ENCODE peak calls at places on chromosomes 6 and 20, in five cellular contexts. Z is OCI-LY7, S is neural crest cell, O is glutamatergic neuron, B is heart right ventricle. T is an unnamed sample.
A peak's percentile ranks its signal among the peaks of the same experiment; 100 is the strongest.

GRCh38 chr6:85006362-85006761 is 242.0 kb upstream of the TBX18 start:
- DNase-seq in S (no peak), O (no peak), B (no peak), Z (no peak), T (no peak)

GRCh38 chr20:48695255-48695654 is 132.5 kb downstream of the PREX1 start:
- DNase-seq in S (no peak), Z (no peak), B (no peak), O (no peak), T (no peak)

GRCh38 chr6:98927534-98927933 is 20.2 kb downstream of the FBXL4 start:
- DNase-seq in O (no peak), S (no peak), Z (no peak), B (peak; percentile 11), T (no peak)

GRCh38 chr20:58092871-58093270 is 135.6 kb downstream of the ANKRD60 start:
- DNase-seq in B (no peak), Z (no peak), S (no peak), O (no peak), T (no peak)

GRCh38 chr20:45470939-45471338 is 1.4 kb downstream of the WFDC2 start:
- DNase-seq in S (no peak), O (no peak), B (no peak), Z (no peak), T (no peak)

GRCh38 chr6:83708970-83709747 is at the start of gene SNAP91:
- DNase-seq in Z (no peak), B (no peak), S (peak; percentile 64), O (peak; percentile 94), T (peak; percentile 53)

GRCh38 chr6:6986373-6986772 is 121.4 kb upstream of the RREB1 start:
- DNase-seq in S (no peak), O (no peak), B (no peak), Z (no peak), T (no peak)

GRCh38 chr20:16312998-16313397 is 260.2 kb downstream of the KIF16B start:
- DNase-seq in Z (no peak), O (no peak), S (no peak), B (no peak), T (no peak)

GRCh38 chr20:61520761-61521460 is 268.9 kb downstream of the CDH4 start:
- DNase-seq in B (no peak), S (no peak), O (peak; percentile 45), Z (no peak), T (no peak)

GRCh38 chr6:130765181-130765727 is 62.0 kb upstream of the SMLR1 start:
- DNase-seq in O (no peak), S (no peak), Z (no peak), B (no peak), T (no peak)

GRCh38 chr6:55874309-55874708 is 1.1 kb downstream of the BMP5 start:
- DNase-seq in O (no peak), B (no peak), Z (no peak), S (no peak), T (no peak)

GRCh38 chr20:34037767-34038166 is 44.1 kb downstream of the RALY start:
- DNase-seq in O (no peak), S (no peak), Z (no peak), B (peak; percentile 20), T (no peak)

GRCh38 chr20:1242530-1242929 is 16.7 kb downstream of the RAD21L1 start:
- DNase-seq in Z (no peak), B (no peak), S (no peak), O (no peak), T (no peak)

GRCh38 chr6:15326072-15326614 is 80.3 kb downstream of the JARID2 start:
- DNase-seq in O (no peak), B (no peak), S (no peak), Z (peak; percentile 35), T (no peak)

GRCh38 chr6:2103644-2104523 is 141.5 kb downstream of the GMDS start:
- DNase-seq in O (no peak), Z (peak; percentile 38), S (no peak), B (no peak), T (no peak)

GRCh38 chr6:43856005-43856765 is 86.2 kb downstream of the VEGFA start:
- DNase-seq in S (no peak), Z (no peak), O (no peak), B (no peak), T (peak; percentile 43)
- TF ChIP-seq CTCF in S (peak; percentile 60), Z (no peak), O (peak; percentile 40), B (peak; percentile 38), T (peak; percentile 71)

GRCh38 chr6:16819752-16820151 is 58.5 kb upstream of the ATXN1 start:
- DNase-seq in Z (no peak), B (no peak), O (no peak), S (no peak), T (no peak)
- TF ChIP-seq CTCF in Z (peak; percentile 30), B (peak; percentile 30), O (no peak), S (peak; percentile 30), T (peak; percentile 15)

GRCh38 chr6:22205266-22205665 is 91.6 kb downstream of the PRL start:
- DNase-seq in O (no peak), S (no peak), B (no peak), Z (no peak), T (no peak)

DNA sequence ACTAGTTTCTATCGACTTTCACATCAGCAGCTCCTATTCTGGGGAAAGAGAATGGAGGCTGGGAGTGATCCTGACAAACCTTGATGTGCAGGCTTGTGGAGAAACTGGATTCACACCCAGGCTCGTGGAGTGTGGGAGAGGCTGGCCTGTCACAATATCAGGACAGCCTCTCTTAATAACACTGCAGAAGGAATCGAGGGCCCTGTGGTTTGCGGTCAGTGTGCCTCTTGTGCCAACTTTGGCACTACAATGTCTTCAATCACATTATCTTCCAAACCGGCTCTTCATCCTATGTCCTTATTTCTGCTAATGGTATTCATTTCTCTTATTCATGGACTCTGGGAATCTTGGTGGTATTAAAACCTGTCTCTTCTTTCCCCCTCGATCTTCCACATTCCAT is 92.7 kb downstream of the PRL start:
- DNase-seq in B (no peak), Z (no peak), O (no peak), S (no peak), T (no peak)
- TF ChIP-seq CTCF in B (no peak), Z (no peak), O (no peak), S (no peak), T (no peak)

DNA sequence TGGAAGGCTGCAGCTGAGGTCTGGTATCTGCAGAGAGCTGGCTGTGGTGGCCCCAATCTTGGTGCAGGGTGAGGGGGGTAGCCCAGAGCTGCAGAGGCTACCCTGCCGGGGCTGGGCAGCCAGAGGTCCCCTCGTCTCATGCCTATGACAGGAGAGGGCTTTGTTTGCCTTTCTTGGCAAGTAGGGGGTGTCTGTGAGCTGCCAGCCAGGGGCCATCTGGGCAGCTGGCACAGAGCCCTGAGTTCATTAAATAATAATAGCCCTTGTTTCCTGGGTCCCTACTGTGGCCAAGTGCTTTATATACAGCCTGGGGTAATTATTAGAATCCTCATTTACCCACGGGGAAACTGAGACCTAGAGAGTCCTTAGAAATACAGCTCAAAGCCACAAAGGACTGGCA is 66.6 kb downstream of the EZR start:
- DNase-seq in O (no peak), S (no peak), B (peak; percentile 60), Z (peak; percentile 58), T (no peak)
- TF ChIP-seq CTCF in O (no peak), S (no peak), B (peak; percentile 28), Z (peak; percentile 68), T (no peak)

DNA sequence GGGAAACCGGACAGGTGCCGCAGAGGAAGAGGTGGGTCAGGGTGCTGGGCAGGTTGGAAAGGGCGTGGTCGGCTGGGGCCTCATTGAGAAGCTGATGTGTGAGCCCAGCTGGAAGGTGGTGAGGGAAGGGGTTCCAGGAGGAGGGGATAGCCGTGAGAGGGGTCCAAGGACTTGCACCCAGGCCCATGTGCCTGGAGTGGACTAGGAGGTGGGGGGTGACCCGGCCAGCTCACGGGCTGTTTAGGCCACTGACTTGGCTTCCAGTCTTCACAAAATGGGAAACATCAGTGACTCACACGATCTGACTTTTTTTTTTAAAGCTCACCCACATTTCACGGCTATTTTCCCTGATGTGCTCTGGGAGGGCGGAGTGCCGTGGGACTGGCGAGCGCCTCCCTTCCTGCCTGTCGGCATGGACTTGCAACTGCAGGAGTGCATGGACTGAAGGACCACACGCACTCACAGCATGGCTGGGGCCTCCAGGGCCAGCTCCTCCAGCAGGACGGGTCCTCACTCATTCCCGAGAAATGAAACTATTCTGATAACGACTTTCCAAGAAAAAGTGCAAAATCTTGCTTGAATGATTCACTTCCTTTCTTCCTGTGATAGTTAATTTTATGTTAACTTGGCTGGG is 13.5 kb upstream of the PDE10A start:
- DNase-seq in S (no peak), Z (no peak), B (peak; percentile 48), O (no peak), T (no peak)
- TF ChIP-seq CTCF in S (no peak), Z (no peak), B (peak; percentile 41), O (no peak), T (no peak)

GRCh38 chr6:17061097-17061496 is 40.8 kb upstream of the STMND1 start:
- DNase-seq in Z (no peak), S (no peak), B (no peak), O (no peak), T (no peak)
- TF ChIP-seq CTCF in Z (no peak), S (no peak), B (no peak), O (no peak), T (no peak)

GRCh38 chr20:44070139-44070900 is 116.7 kb downstream of the JPH2 start:
- DNase-seq in O (no peak), B (no peak), Z (no peak), S (no peak), T (peak; percentile 8)
- TF ChIP-seq CTCF in O (no peak), B (no peak), Z (no peak), S (no peak), T (no peak)

GRCh38 chr20:25220021-25220730 is 24.7 kb downstream of the ENTPD6 start:
- DNase-seq in S (no peak), B (no peak), Z (peak; percentile 45), O (no peak), T (no peak)
- TF ChIP-seq CTCF in S (peak; percentile 49), B (peak; percentile 24), Z (peak; percentile 72), O (peak; percentile 48), T (peak; percentile 51)

GRCh38 chr20:52540489-52540888 is 348.9 kb upstream of the ZFP64 start:
- DNase-seq in O (no peak), B (no peak), S (no peak), Z (no peak), T (no peak)

GRCh38 chr20:52536841-52537400 is 345.3 kb upstream of the ZFP64 start:
- DNase-seq in O (no peak), S (no peak), Z (no peak), B (no peak), T (no peak)

GRCh38 chr20:52536040-52536439 is 344.5 kb upstream of the ZFP64 start:
- DNase-seq in O (no peak), S (no peak), B (no peak), Z (no peak), T (no peak)

DNA sequence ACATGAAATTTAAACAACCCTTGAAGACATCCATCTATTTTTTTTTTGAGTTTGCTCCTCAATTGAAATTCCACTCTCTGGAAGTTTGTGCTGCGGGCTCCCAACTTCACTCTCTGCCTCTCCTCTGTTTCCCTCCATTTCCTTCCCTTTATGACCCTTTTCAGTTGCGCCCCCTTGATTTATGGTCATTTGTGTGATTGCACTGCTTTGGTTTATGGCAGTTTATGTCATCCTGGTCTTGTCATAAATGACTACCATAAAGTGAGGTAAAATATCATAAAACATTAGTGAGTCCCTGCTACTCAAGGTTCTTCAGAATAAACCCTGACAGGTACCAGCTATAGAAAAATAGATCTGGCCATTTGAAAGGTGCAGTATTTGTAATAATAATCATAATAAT is 348.3 kb upstream of the ZFP64 start:
- DNase-seq in S (no peak), B (no peak), Z (peak; percentile 22), O (no peak), T (no peak)
- TF ChIP-seq CTCF in S (no peak), B (no peak), Z (peak; percentile 69), O (no peak), T (no peak)

T was measured in progenitor cell of endocrine pancreas.